ENCODE peak calls at places on chromosomes 12 and 14, in seven cellular contexts. M is uterus; W is IMR-90; R is naive thymus-derived CD4-positive, alpha-beta T cell; T is breast epithelium; Z is spleen; A is heart left ventricle. B is an unnamed sample.
A peak's percentile ranks its signal among the peaks of the same experiment; 100 is the strongest.

GRCh38 chr12:81468206-81468605 is 290.9 kb downstream of the PPFIA2 start:
- DNase-seq in M (no peak), W (peak; percentile 1), R (no peak), T (no peak), Z (no peak), A (no peak), B (no peak)

GRCh38 chr14:102922490-102923200 is at the start of gene AMN:
- DNase-seq in M (no peak), W (no peak), R (no peak), T (no peak), Z (peak; percentile 77), A (no peak), B (peak; percentile 73)

GRCh38 chr14:63192085-63192484 is 12.2 kb upstream of the RHOJ start:
- DNase-seq in M (no peak), W (peak; percentile 23), R (no peak), T (no peak), Z (no peak), A (peak; percentile 25), B (no peak)

GRCh38 chr12:6059860-6060565 is 64.5 kb downstream of the VWF start:
- DNase-seq in M (no peak), W (no peak), R (no peak), T (no peak), Z (no peak), A (no peak), B (no peak)

GRCh38 chr12:77406131-77406905 is 340.9 kb upstream of the E2F7 start:
- DNase-seq in M (no peak), W (no peak), R (no peak), T (no peak), Z (no peak), A (no peak), B (no peak)

GRCh38 chr12:11798856-11799530 is 149.5 kb downstream of the ETV6 start:
- DNase-seq in M (no peak), W (peak; percentile 88), R (no peak), T (no peak), Z (no peak), A (peak; percentile 63), B (no peak)

GRCh38 chr12:45502481-45502880 is 227.0 kb upstream of the ARID2 start:
- DNase-seq in M (no peak), W (no peak), R (no peak), T (no peak), Z (no peak), A (no peak), B (no peak)

GRCh38 chr12:26195641-26196423 is 459 bp downstream of the SSPN start:
- DNase-seq in M (peak; percentile 56), W (peak; percentile 31), R (no peak), T (peak; percentile 60), Z (peak; percentile 81), A (peak; percentile 62), B (peak; percentile 85)

GRCh38 chr12:92573104-92573503 is 129.7 kb upstream of the PLEKHG7 start:
- DNase-seq in M (no peak), W (no peak), R (no peak), T (no peak), Z (no peak), A (no peak), B (no peak)

GRCh38 chr14:90632868-90633267 is 183.4 kb downstream of the TTC7B start:
- DNase-seq in M (no peak), W (peak; percentile 46), R (no peak), T (no peak), Z (no peak), A (no peak), B (no peak)

GRCh38 chr12:130862161-130862560 is 9.7 kb upstream of the RAN start:
- DNase-seq in M (no peak), W (no peak), R (no peak), T (no peak), Z (peak; percentile 42), A (no peak), B (no peak)

GRCh38 chr12:32897688-32898573 is 1.4 kb upstream of the PKP2 start:
- DNase-seq in M (no peak), W (no peak), R (no peak), T (no peak), Z (no peak), A (no peak), B (no peak)

GRCh38 chr12:112005419-112006395 is 7.3 kb downstream of the TMEM116 start:
- DNase-seq in M (no peak), W (peak; percentile 46), R (no peak), T (peak; percentile 58), Z (no peak), A (no peak), B (no peak)

DNA sequence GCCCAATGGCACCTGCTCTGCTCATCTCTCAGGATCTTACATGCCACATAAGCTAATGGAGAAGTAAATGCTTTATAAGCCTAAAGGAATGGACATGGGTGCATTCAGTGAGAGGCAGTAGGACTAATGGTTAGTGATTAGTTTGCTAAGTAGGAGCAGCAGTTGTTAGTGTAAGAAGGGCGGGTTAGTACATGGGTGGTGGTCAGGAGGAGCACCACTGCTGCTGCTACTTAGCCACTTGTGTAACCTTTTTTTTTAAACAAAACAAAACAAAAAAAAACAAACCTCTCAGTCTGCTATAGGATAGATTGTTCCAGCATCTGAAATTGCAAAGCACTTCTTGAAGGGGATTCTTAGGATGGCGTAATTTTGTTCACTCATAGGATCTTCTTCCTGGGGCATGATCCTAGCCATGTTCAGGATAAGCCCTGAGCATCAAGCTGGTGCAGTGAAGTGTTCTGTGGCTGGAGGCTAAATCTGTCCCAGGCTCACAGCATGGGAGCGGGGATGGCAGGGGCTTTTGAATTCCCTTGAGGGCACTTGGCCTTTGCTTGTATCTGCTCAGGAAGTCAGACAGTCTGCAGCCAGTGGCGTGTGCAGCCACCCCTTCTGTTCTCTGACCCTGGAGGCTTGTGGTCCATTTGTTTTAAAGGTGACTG is 63.6 kb downstream of the CHST11 start:
- DNase-seq in M (no peak), W (no peak), R (no peak), T (no peak), Z (no peak), A (no peak), B (no peak)
- H3K27ac ChIP-seq in M (no peak overlapping the region), W (no peak overlapping the region), R (no peak overlapping the region), T (no peak overlapping the region), Z (no peak overlapping the region), A (no peak overlapping the region), B (no peak overlapping the region)

GRCh38 chr12:93990832-93991748 is 157.3 kb upstream of the PLXNC1 start:
- DNase-seq in M (no peak), W (peak; percentile 52), R (no peak), T (peak; percentile 57), Z (no peak), A (peak; percentile 52), B (peak; percentile 77)
- H3K27ac ChIP-seq in M (no peak overlapping the region), W (no peak overlapping the region), R (no peak overlapping the region), T (no peak overlapping the region), Z (peak overlapping the region; percentile 11), A (no peak overlapping the region), B (no peak overlapping the region)

GRCh38 chr12:53940448-53941014 is 1.9 kb downstream of the HOXC13 start:
- DNase-seq in M (no peak), W (no peak), R (no peak), T (no peak), Z (no peak), A (no peak), B (no peak)

GRCh38 chr12:53937596-53938275 is 895 bp upstream of the HOXC13 start:
- DNase-seq in M (no peak), W (no peak), R (no peak), T (no peak), Z (no peak), A (no peak), B (no peak)

GRCh38 chr12:53939141-53940108 is 794 bp downstream of the HOXC13 start:
- DNase-seq in M (no peak), W (no peak), R (no peak), T (no peak), Z (no peak), A (no peak), B (no peak)

GRCh38 chr12:53937099-53937498 is 1.5 kb upstream of the HOXC13 start:
- DNase-seq in M (no peak), W (no peak), R (no peak), T (no peak), Z (no peak), A (no peak), B (no peak)

GRCh38 chr12:53938276-53939140 is at the start of gene HOXC13:
- DNase-seq in M (peak; percentile 62), W (no peak), R (no peak), T (peak; percentile 69), Z (no peak), A (no peak), B (peak; percentile 93)
- H3K27ac ChIP-seq in M (no peak within 1 kb of the TSS), W (no peak within 1 kb of the TSS), R (no peak within 1 kb of the TSS), T (peak within 1 kb of the TSS; percentile 73), Z (no peak within 1 kb of the TSS), A (no peak within 1 kb of the TSS), B (no peak within 1 kb of the TSS)

GRCh38 chr12:121766290-121767039 is 27.0 kb downstream of the RHOF start:
- DNase-seq in M (no peak), W (peak; percentile 10), R (no peak), T (no peak), Z (no peak), A (no peak), B (no peak)

GRCh38 chr12:121765573-121765972 is 27.9 kb downstream of the RHOF start:
- DNase-seq in M (peak; percentile 71), W (peak; percentile 97), R (no peak), T (no peak), Z (no peak), A (no peak), B (no peak)

GRCh38 chr12:121767525-121768016 is 25.9 kb downstream of the RHOF start:
- DNase-seq in M (peak; percentile 66), W (peak; percentile 81), R (no peak), T (no peak), Z (no peak), A (peak; percentile 56), B (peak; percentile 82)

GRCh38 chr12:121764808-121765207 is 28.7 kb downstream of the RHOF start:
- DNase-seq in M (no peak), W (no peak), R (no peak), T (no peak), Z (no peak), A (no peak), B (no peak)

GRCh38 chr12:121762269-121762668 is 31.2 kb downstream of the RHOF start:
- DNase-seq in M (no peak), W (peak; percentile 47), R (no peak), T (no peak), Z (no peak), A (no peak), B (peak; percentile 13)
- H3K27ac ChIP-seq in M (no peak overlapping the region), W (no peak overlapping the region), R (no peak overlapping the region), T (no peak overlapping the region), Z (no peak overlapping the region), A (peak overlapping the region; percentile 62), B (no peak overlapping the region)

DNA sequence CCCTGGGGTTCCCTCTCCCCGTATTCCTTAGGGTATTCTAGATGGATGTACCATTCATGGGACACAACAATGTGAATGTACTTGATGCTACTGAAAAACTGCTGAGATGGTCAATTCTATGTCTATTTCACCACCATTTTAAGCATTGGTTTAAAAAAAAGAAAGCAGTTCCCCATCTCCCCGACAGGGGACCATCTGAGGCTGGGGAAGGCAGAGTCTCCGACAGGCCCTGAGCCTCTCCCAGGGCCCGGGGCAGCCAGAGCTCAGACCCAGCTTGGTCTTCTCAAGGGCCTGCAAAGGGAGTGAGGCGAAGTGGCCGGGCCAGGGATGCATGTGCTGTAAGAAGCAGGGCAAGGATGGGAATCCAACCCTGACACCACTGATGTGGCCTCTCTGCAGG is 234.2 kb downstream of the BCL11B start:
- DNase-seq in M (no peak), W (no peak), R (no peak), T (no peak), Z (no peak), A (no peak), B (no peak)
- H3K27ac ChIP-seq in M (no peak overlapping the region), W (no peak overlapping the region), R (no peak overlapping the region), T (no peak overlapping the region), Z (no peak overlapping the region), A (no peak overlapping the region), B (no peak overlapping the region)

B was measured in kidney.